ENCODE peak calls at places on chromosomes 4 and X, in six cellular contexts. U is coronary artery, V is bronchial epithelial cell, B is A549, P is AG10803, F is IMR-90. N is an unnamed sample.

GRCh38 chr4:18858229-18858922 is 836.8 kb upstream of the LCORL start:
- DNase-seq in B (no peak), U (no peak), F (no peak), V (no peak), P (no peak), N (no peak)

GRCh38 chr4:145352438-145353145 is 129.1 kb upstream of the SMAD1 start:
- DNase-seq in B (no peak), F (no peak), P (no peak), V (no peak), U (no peak), N (no peak)

GRCh38 chr4:86560447-86560846 is 33.7 kb upstream of the PTPN13 start:
- DNase-seq in P (no peak), V (no peak), U (no peak), F (no peak), B (no peak), N (no peak)

GRCh38 chr4:120003193-120003592 is 63.5 kb downstream of the MAD2L1 start:
- DNase-seq in F (no peak), U (no peak), B (no peak), P (no peak), V (no peak), N (no peak)

GRCh38 chr4:4364486-4365208 is 22.3 kb upstream of the NSG1 start:
- DNase-seq in F (no peak), B (no peak), P (no peak), U (no peak), V (no peak), N (no peak)

GRCh38 chrX:80879916-80880315 is 70.2 kb upstream of the BRWD3 start:
- DNase-seq in F (peak), U (no peak), B (no peak), P (peak), V (no peak), N (no peak)

GRCh38 chrX:56800801-56801200 is 71.8 kb downstream of the NBDY start:
- DNase-seq in F (no peak), B (no peak), U (peak), P (no peak), V (no peak), N (no peak)

GRCh38 chrX:107204063-107204605 is 2.1 kb downstream of the NUP62CL start:
- DNase-seq in U (no peak), F (no peak), V (no peak), P (no peak), B (peak), N (no peak)

GRCh38 chr4:88143504-88143903 is 14.9 kb downstream of the ABCG2 start:
- DNase-seq in V (peak), P (no peak), B (peak), U (no peak), F (peak), N (peak)

GRCh38 chrX:153724252-153725038 is at the start of the genes ABCD1 and BCAP31:
- DNase-seq in F (peak), P (peak), V (peak), B (peak), U (peak), N (peak)

GRCh38 chr4:158630893-158631292 is 40.8 kb downstream of the C4orf46 start:
- DNase-seq in U (no peak), B (no peak), P (no peak), F (peak), V (peak), N (peak)

GRCh38 chr4:39568805-39569204 is 41.6 kb upstream of the UGDH start:
- DNase-seq in F (no peak), P (no peak), U (no peak), V (peak), B (no peak), N (no peak)

GRCh38 chr4:80540785-80541469 is 205.4 kb downstream of the CFAP299 start:
- DNase-seq in V (no peak), F (peak), B (no peak), P (peak), U (no peak), N (peak)

GRCh38 chrX:117196481-117196880 is 733.7 kb upstream of the CT83 start:
- DNase-seq in V (no peak), P (no peak), B (no peak), F (no peak), U (no peak), N (no peak)

GRCh38 chr4:82899339-82899738 is 1.2 kb upstream of the THAP9 start:
- DNase-seq in U (no peak), V (peak), F (no peak), P (no peak), B (no peak), N (peak)

GRCh38 chr4:82898322-82899243 is 2.0 kb upstream of the THAP9 start:
- DNase-seq in P (peak), U (peak), F (peak), V (peak), B (peak), N (peak)

GRCh38 chr4:82901129-82901718 is 689 bp downstream of the THAP9 start:
- DNase-seq in P (no peak), U (no peak), V (peak), F (no peak), B (no peak), N (peak)

GRCh38 chr4:82900335-82901128 is at the start of gene THAP9:
- DNase-seq in B (peak), U (peak), V (peak), P (peak), F (peak), N (peak)

DNA sequence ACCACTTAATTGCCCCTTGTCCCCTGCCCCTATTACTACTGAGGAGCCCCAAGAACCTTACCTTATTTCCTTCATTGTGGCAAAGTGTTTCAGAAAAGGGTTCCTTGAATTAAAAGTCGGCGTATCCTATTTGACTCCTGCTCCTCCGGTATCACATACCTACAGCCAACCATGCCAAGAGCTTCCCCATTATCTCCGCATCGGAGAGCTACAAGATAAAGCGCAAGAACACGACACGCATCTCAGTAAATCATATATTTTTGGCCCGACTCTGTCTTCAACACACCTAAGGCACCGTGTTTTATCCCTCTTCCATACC is 560 bp upstream of the THAP9 start:
- DNase-seq in V (peak), B (peak), U (no peak), F (peak), P (no peak), N (no peak)
- TF ChIP-seq CTCF in V (no peak), B (no peak), U (no peak), F (no peak), P (no peak), N (no peak)

GRCh38 chr4:3239342-3239741 is 9.6 kb upstream of the MSANTD1 start:
- DNase-seq in P (no peak), U (no peak), F (no peak), V (no peak), B (no peak), N (no peak)

GRCh38 chr4:3237711-3238560 is 11.0 kb upstream of the MSANTD1 start:
- DNase-seq in P (no peak), F (no peak), B (no peak), V (no peak), U (no peak), N (no peak)

GRCh38 chr4:3237266-3237665 is 11.7 kb upstream of the MSANTD1 start:
- DNase-seq in F (no peak), V (no peak), P (no peak), B (no peak), U (no peak), N (no peak)

GRCh38 chr4:3239998-3240920 is 8.7 kb upstream of the MSANTD1 start:
- DNase-seq in P (no peak), F (no peak), U (no peak), B (no peak), V (no peak), N (no peak)

GRCh38 chr4:3238721-3239120 is 10.2 kb upstream of the MSANTD1 start:
- DNase-seq in U (no peak), P (no peak), F (no peak), B (no peak), V (no peak), N (no peak)
- H3K4me3 ChIP-seq in U (no peak), P (no peak), F (no peak), B (no peak), V (no peak), N (no peak)

DNA sequence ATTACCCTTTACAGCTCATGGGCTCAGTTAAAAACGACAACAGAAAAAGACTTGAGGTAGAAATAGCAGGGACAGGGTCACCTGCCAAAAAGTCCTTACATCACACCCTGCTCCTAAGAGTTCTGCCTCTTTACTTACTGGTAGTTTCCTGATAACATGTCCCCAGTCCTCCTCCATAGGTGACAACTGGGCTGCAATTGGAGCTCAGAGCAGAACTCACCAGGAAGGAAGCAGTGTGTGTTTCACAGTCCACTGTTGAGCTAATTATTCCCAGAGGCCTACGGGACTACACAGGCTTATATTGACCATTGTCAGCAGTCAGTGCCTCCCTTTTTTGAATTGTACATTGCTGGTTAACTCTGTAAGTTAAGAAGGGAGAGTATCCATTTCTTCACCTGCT is 71.0 kb upstream of the FAM9C start:
- DNase-seq in F (no peak), U (no peak), P (no peak), B (no peak), V (no peak), N (no peak)
- TF ChIP-seq CTCF in F (no peak), U (no peak), P (no peak), B (no peak), V (no peak), N (no peak)

DNA sequence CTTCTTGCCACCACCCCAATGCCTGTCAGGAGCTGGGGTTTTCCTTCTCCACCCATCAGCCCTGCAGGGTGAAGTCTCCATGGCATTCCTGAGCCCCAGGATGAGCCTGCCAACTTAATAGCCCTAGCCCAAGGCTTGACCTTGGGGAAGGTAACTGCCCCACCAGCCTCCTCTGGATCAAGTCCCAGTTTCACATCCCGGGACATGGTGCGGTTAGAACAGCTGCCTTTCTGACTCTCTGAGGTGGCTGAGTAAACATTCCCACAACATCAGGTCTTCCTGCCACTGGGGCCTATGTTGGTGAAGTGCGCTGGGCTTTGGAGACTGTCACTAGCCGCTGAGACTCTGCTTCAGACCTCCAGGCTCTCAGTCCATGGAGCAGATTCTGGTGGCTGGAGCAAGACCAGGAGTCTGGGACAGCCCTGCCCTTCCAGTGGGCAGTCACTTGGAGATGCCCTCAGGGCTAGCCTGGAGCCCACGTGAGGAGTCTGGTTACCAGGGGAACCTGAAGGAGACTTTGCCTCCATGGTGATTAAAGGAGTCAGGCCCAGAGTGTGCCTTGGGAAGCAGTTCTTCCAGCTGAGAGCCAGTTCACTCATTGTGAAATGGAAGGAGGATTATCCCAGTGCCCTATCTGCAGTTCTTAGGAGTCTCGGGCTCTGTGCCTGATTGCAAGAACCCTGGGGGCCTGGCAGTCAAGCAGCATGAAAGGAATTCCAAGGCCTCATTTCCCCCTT is 56.8 kb downstream of the SMIM20 start:
- DNase-seq in F (no peak), P (no peak), B (no peak), U (no peak), V (no peak), N (no peak)
- H3K4me3 ChIP-seq in F (no peak), P (no peak), B (no peak), U (no peak), V (no peak), N (no peak)

GRCh38 chrX:16120431-16120830 is 2.9 kb upstream of the GRPR start:
- DNase-seq in F (no peak), B (no peak), P (no peak), V (no peak), U (no peak), N (no peak)

GRCh38 chrX:16119353-16120220 is 3.8 kb upstream of the GRPR start:
- DNase-seq in V (no peak), U (no peak), P (no peak), F (no peak), B (peak), N (no peak)

GRCh38 chrX:16124201-16124600 is 836 bp downstream of the GRPR start:
- DNase-seq in U (no peak), P (no peak), F (no peak), B (no peak), V (peak), N (no peak)

GRCh38 chrX:16125520-16126149 is 2.3 kb downstream of the GRPR start:
- DNase-seq in V (no peak), F (no peak), B (no peak), P (no peak), U (no peak), N (no peak)

GRCh38 chrX:16123222-16123786 is at the start of gene GRPR:
- DNase-seq in V (peak), P (peak), B (peak), F (peak), U (no peak), N (peak)
- TF ChIP-seq CTCF in V (peak), P (peak), B (peak), F (peak), U (peak), N (peak)

GRCh38 chr4:6779667-6780565 is 2.6 kb upstream of the KIAA0232 start:
- DNase-seq in F (peak), B (no peak), P (peak), V (no peak), U (no peak), N (peak)

GRCh38 chr4:6782147-6782845 is at the start of gene KIAA0232:
- DNase-seq in P (peak), V (peak), B (peak), U (peak), F (peak), N (peak)

GRCh38 chr4:6781113-6781512 is 1.4 kb upstream of the KIAA0232 start:
- DNase-seq in F (no peak), V (no peak), P (no peak), B (no peak), U (no peak), N (no peak)

GRCh38 chr4:6782846-6783110 is 251 bp downstream of the KIAA0232 start:
- DNase-seq in V (no peak), F (no peak), P (no peak), U (no peak), B (no peak), N (no peak)

GRCh38 chr4:6781561-6781960 is 966 bp upstream of the KIAA0232 start:
- DNase-seq in V (no peak), P (no peak), F (no peak), U (no peak), B (no peak), N (no peak)
- H3K4me3 ChIP-seq in V (no peak), P (peak), F (peak), U (peak), B (peak), N (peak)